ENCODE peak calls at places on chromosomes 1 and 21, in five cellular contexts. J is fibroblast of lung, U is Peyer's patch, N is transverse colon, Q is PC-9. B is an unnamed sample. For H3K4me1, the result is how much of the 10 kb centered on the place peaks cover.

GRCh38 chr1:228276901-228277490 is 69.2 kb downstream of the OBSCN start:
- DNase-seq in J (no peak), U (peak), N (no peak), Q (no peak), B (no peak)

GRCh38 chr1:220803401-220804201 is 16.9 kb downstream of the MTARC1 start:
- DNase-seq in J (peak), U (no peak), N (no peak), Q (peak), B (peak)

GRCh38 chr1:189269011-189269410 is 1208.7 kb downstream of the BRINP3 start:
- DNase-seq in J (peak), U (no peak), N (no peak), Q (no peak), B (no peak)

GRCh38 chr1:246786606-246787238 is 62.5 kb downstream of the SCCPDH start:
- DNase-seq in J (no peak), U (no peak), N (peak), Q (no peak), B (no peak)

GRCh38 chr1:159612211-159612885 is 24.7 kb downstream of the APCS start:
- DNase-seq in J (no peak), U (no peak), N (no peak), Q (no peak), B (no peak)

GRCh38 chr1:3564921-3565831 is 46.1 kb downstream of the MEGF6 start:
- DNase-seq in J (peak), U (no peak), N (no peak), Q (no peak), B (peak)

GRCh38 chr1:187408217-187409004 is 579.7 kb downstream of the PLA2G4A start:
- DNase-seq in J (no peak), U (no peak), N (no peak), Q (peak), B (no peak)

GRCh38 chr1:220511183-220511582 is 16.8 kb upstream of the MARK1 start:
- DNase-seq in J (no peak), U (no peak), N (no peak), Q (peak), B (no peak)

GRCh38 chr1:179087665-179088064 is 5.8 kb downstream of the TOR3A start:
- DNase-seq in J (no peak), U (no peak), N (peak), Q (no peak), B (no peak)

GRCh38 chr1:8397511-8397910 is 79.6 kb downstream of the SLC45A1 start:
- DNase-seq in J (no peak), U (no peak), N (no peak), Q (no peak), B (no peak)

GRCh38 chr1:245264226-245264625 is 109.4 kb downstream of the KIF26B start:
- DNase-seq in J (no peak), U (no peak), N (no peak), Q (no peak), B (no peak)

GRCh38 chr1:237670296-237670695 is 220.4 kb downstream of the ZP4 start:
- DNase-seq in J (no peak), U (no peak), N (no peak), Q (no peak), B (no peak)
- H3K4me1 ChIP-seq in J (under half), U (under half), N (under half), Q (under half), B (under half)

GRCh38 chr1:225460737-225461532 is 33.1 kb upstream of the LBR start:
- DNase-seq in J (no peak), U (no peak), N (no peak), Q (peak), B (no peak)

GRCh38 chr1:225460021-225460736 is 32.3 kb upstream of the LBR start:
- DNase-seq in J (no peak), U (no peak), N (peak), Q (no peak), B (no peak)

GRCh38 chr1:225462714-225463574 is 35.1 kb upstream of the LBR start:
- DNase-seq in J (no peak), U (no peak), N (no peak), Q (no peak), B (no peak)

GRCh38 chr1:225462429-225462713 is 34.5 kb upstream of the LBR start:
- DNase-seq in J (no peak), U (no peak), N (no peak), Q (no peak), B (no peak)

DNA sequence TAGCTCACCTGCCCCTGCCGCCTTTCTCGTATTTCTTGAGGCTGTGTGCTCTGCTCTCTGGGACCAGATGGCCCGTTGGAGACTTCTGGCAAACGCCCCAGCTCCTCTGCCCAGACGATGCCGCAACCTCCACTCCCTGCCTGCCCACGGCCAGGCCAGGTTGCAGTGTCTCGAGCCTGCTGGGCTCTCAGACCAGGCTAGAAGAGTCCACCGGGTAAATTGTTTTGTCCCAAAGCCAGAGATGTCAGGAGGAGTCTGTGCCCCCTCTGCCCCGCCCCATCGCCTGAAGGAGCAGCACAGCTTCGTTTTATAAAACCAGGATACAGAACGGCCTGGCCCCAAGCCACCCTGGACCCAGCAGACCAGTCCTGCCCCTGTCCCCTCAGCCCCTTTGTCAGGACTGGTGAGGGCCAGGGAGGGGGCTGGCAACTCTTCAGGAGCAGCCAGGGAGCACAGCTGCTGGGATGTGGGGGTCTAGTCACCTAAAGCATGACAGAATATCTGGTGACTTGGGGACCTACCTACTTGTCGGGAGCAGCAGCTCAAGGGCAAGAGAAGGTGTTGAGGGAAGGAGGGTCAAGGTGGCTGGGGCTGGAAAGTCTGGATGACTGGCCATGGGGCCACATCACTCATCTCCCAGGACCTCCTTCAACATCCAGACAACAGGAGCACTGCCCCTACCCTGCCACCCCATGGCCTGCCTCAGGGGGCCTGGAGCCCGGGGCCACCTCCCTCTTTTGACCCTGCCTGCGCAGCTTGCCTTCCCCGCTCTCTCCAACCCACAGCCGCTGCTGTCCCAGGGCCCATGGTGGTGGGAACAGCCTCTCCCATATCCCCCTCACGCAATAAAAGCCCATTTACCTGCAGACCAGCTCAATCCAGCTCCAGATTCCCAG is 33.9 kb upstream of the LBR start:
- DNase-seq in J (no peak), U (no peak), N (no peak), Q (no peak), B (no peak)
- H3K4me1 ChIP-seq in J (under half), U (under half), N (half or more), Q (half or more), B (under half)

DNA sequence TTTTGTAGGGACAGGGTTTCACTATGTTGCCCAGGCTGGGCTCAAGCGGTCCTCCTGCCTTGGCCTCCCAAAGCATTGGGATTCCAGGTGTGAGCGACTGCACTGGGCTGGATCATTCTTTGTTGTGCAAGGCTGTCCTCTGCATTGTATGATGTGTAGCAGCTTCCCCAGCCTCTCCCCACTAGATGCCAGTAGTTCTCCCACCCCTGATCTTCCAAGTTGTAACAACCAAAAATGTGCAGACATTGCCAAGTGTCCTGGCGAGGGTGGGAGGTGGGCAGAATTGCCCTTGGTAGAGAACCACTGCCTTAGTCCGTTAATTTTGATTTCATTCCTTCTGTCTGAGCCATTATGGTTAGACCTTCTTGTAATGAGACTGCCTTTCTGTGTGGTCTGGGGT is 7.2 kb downstream of the GALNT2 start:
- DNase-seq in J (no peak), U (no peak), N (no peak), Q (no peak), B (no peak)
- H3K4me1 ChIP-seq in J (under half), U (under half), N (under half), Q (under half), B (under half)

DNA sequence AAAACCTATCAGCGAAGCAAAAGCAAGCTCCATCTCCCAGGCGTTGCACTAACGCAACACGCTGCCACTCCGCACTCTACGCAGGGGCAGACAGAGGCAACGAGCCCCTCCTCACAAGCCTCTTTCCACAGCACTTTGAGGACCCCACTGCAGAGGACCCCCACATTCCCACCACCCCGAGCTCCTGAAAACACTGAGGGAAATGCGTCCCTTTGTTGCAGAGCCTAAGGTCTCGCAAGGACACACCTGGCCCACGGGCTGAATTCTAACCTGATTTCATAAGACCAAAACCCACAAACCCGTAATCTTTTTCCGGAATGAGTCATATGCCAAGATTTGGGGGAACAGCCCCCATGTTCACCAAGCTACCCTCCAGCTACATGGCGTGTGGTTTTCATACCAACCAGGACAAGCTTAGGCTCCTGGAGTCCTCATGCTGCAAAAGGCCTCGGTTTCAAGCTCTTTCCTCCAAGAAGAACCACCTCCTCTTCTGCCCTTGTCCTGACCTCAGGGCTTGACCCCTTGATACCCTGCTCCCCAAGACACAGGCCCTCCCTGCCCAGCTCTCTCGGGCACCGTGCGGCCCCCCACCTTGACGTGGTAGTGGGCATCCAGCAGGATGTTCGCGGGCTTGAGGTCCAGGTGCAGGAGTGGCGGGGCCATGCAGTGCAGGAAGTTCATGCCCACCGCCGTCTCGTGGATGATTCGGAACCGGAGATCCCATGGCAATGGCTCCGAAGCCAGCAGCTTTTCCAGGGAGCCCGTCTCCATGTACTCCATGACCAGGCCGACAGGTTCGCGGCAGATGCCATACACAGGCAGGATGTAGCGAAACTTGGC is 10.7 kb downstream of the RIPK4 start:
- DNase-seq in J (no peak), U (peak), N (no peak), Q (no peak), B (no peak)
- H3K4me1 ChIP-seq in J (under half), U (under half), N (under half), Q (half or more), B (under half)

GRCh38 chr21:44298301-44298700 is 1.6 kb upstream of the PFKL start:
- DNase-seq in J (no peak), U (no peak), N (no peak), Q (no peak), B (no peak)

GRCh38 chr21:44299458-44300261 is at the start of gene PFKL:
- DNase-seq in J (peak), U (peak), N (peak), Q (peak), B (peak)

GRCh38 chr21:44300262-44300959 is 558 bp downstream of the PFKL start:
- DNase-seq in J (peak), U (peak), N (peak), Q (peak), B (peak)

GRCh38 chr21:44297525-44298290 is 2.1 kb upstream of the PFKL start:
- DNase-seq in J (peak), U (peak), N (peak), Q (peak), B (peak)

DNA sequence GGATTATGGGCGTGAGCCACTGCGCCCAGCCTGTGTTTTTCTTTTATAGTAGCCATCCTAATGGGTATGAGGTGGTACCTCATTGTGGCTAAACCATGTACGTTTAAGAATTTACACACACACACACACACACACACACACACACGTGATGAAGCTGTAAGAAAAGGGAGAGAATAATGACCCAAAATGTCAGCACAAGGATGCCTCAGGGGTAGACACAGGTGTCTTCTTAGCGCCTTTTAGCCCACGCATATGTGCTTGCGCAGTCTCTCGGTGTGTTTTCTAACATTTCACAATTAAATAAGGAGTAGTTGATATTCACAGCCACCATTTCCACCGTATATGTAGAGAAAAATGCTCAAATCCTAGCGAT is 782 bp upstream of the PFKL start:
- DNase-seq in J (peak), U (no peak), N (no peak), Q (no peak), B (no peak)
- H3K4me1 ChIP-seq in J (under half), U (under half), N (half or more), Q (under half), B (under half)

B was measured in HAP-1.